ENCODE peak calls at places on chromosomes 7 and 10, in seven cellular contexts. Q is putamen, O is A549, F is mesendoderm, U is GM19239, V is ELR, C is naive B cell. E is an unnamed sample.

GRCh38 chr7:124276005-124276606 is 243.2 kb upstream of the TMEM229A start:
- DNase-seq in Q (no peak), O (peak), F (peak), U (no peak), V (peak), C (no peak), E (peak)

GRCh38 chr10:13816195-13816926 is 229.6 kb downstream of the PRPF18 start:
- DNase-seq in Q (peak), O (no peak), F (no peak), U (no peak), V (peak), C (no peak), E (no peak)

GRCh38 chr10:48613015-48613414 is 8.1 kb upstream of the ARHGAP22 start:
- DNase-seq in Q (no peak), O (no peak), F (no peak), U (no peak), V (peak), C (no peak), E (no peak)

GRCh38 chr7:831596-832291 is 532 bp upstream of the SUN1 start:
- DNase-seq in Q (no peak), O (peak), F (peak), U (peak), V (peak), C (no peak), E (no peak)

GRCh38 chr7:129798616-129799349 is 154.0 kb downstream of the UBE2H start:
- DNase-seq in Q (no peak), O (no peak), F (no peak), U (no peak), V (no peak), C (no peak), E (no peak)

GRCh38 chr7:106767073-106767472 is 98.0 kb upstream of the PIK3CG start:
- DNase-seq in Q (no peak), O (no peak), F (no peak), U (no peak), V (peak), C (no peak), E (no peak)

GRCh38 chr10:132146271-132146671 is 40.5 kb upstream of the DPYSL4 start:
- DNase-seq in Q (no peak), O (no peak), F (peak), U (no peak), V (no peak), C (no peak), E (no peak)

GRCh38 chr10:132223611-132224342 is 37.0 kb downstream of the DPYSL4 start:
- DNase-seq in Q (no peak), O (no peak), F (no peak), U (no peak), V (no peak), C (no peak), E (no peak)

GRCh38 chr10:63752318-63752717 is 231.1 kb downstream of the REEP3 start:
- DNase-seq in Q (no peak), O (no peak), F (no peak), U (no peak), V (no peak), C (no peak), E (peak)

GRCh38 chr7:107582906-107583305 is 2.9 kb downstream of the BCAP29 start:
- DNase-seq in Q (no peak), O (no peak), F (no peak), U (no peak), V (no peak), C (no peak), E (no peak)

GRCh38 chr10:112955736-112956421 is 5.8 kb downstream of the TCF7L2 start:
- DNase-seq in Q (no peak), O (peak), F (no peak), U (no peak), V (peak), C (no peak), E (no peak)

GRCh38 chr10:81018898-81019890 is 481.5 kb downstream of the SH2D4B start:
- DNase-seq in Q (peak), O (peak), F (peak), U (no peak), V (peak), C (no peak), E (peak)

GRCh38 chr10:69317175-69318086 is 39.1 kb downstream of the HK1 start:
- DNase-seq in Q (no peak), O (no peak), F (peak), U (peak), V (peak), C (no peak), E (no peak)

GRCh38 chr10:11886851-11887250 is 63.7 kb downstream of the PROSER2 start:
- DNase-seq in Q (no peak), O (peak), F (no peak), U (no peak), V (peak), C (no peak), E (no peak)

GRCh38 chr7:29398011-29398410 is 165.6 kb upstream of the PRR15 start:
- DNase-seq in Q (no peak), O (no peak), F (no peak), U (no peak), V (no peak), C (no peak), E (no peak)

GRCh38 chr10:82680688-82681087 is 805.7 kb downstream of the NRG3 start:
- DNase-seq in Q (no peak), O (no peak), F (no peak), U (no peak), V (no peak), C (no peak), E (no peak)

GRCh38 chr10:132027423-132027983 is 38.2 kb upstream of the JAKMIP3 start:
- DNase-seq in Q (no peak), O (no peak), F (peak), U (no peak), V (peak), C (no peak), E (no peak)

GRCh38 chr7:16801111-16801542 is 3.7 kb downstream of the AGR2 start:
- DNase-seq in Q (peak), O (peak), F (peak), U (peak), V (peak), C (no peak), E (peak)

GRCh38 chr7:16652888-16653287 is 6.9 kb downstream of the BZW2 start:
- DNase-seq in Q (no peak), O (no peak), F (no peak), U (no peak), V (no peak), C (no peak), E (peak)

GRCh38 chr7:82419200-82419599 is 24.4 kb downstream of the CACNA2D1 start:
- DNase-seq in Q (no peak), O (no peak), F (no peak), U (no peak), V (no peak), C (no peak), E (no peak)

GRCh38 chr10:79184141-79184625 is 115.4 kb downstream of the ZMIZ1 start:
- DNase-seq in Q (no peak), O (peak), F (peak), U (no peak), V (peak), C (no peak), E (no peak)

GRCh38 chr10:22351131-22351703 is 5.9 kb downstream of the SPAG6 start:
- DNase-seq in Q (no peak), O (no peak), F (no peak), U (no peak), V (no peak), C (no peak), E (no peak)

GRCh38 chr10:6035101-6035834 is 26.9 kb downstream of the IL2RA start:
- DNase-seq in Q (no peak), O (no peak), F (no peak), U (no peak), V (no peak), C (no peak), E (no peak)

GRCh38 chr10:99930731-99931550 is 78.8 kb downstream of the DNMBP start:
- DNase-seq in Q (peak), O (peak), F (peak), U (no peak), V (peak), C (no peak), E (no peak)

GRCh38 chr10:78900715-78901430 is 167.9 kb upstream of the ZMIZ1 start:
- DNase-seq in Q (no peak), O (no peak), F (no peak), U (no peak), V (no peak), C (no peak), E (no peak)

GRCh38 chr10:102135956-102136526 is 3.2 kb downstream of the PPRC1 start:
- DNase-seq in Q (no peak), O (no peak), F (no peak), U (no peak), V (no peak), C (no peak), E (no peak)

GRCh38 chr7:84524714-84525694 is 330.4 kb upstream of the SEMA3A start:
- DNase-seq in Q (no peak), O (peak), F (no peak), U (no peak), V (peak), C (no peak), E (no peak)

GRCh38 chr7:98034044-98035035 is 44.3 kb upstream of the OCM2 start:
- DNase-seq in Q (no peak), O (no peak), F (peak), U (no peak), V (no peak), C (no peak), E (no peak)